ENCODE peak calls at places on chromosomes 5 and 9, in five cellular contexts. S is adrenal gland, V is suprapubic skin, R is stomach, J is body of pancreas. X is an unnamed sample. For H3K36me3, the result is how much of the 10 kb centered on the place peaks cover.

GRCh38 chr9:107711528-107711927 is 222.0 kb upstream of the KLF4 start:
- DNase-seq in S (peak), R (no peak), J (no peak), V (peak), X (no peak)

GRCh38 chr5:72633649-72634048 is 126.4 kb upstream of the ZNF366 start:
- DNase-seq in R (no peak), J (no peak), S (no peak), V (no peak), X (no peak)

GRCh38 chr5:73338201-73339126 is 110.1 kb downstream of the FOXD1 start:
- DNase-seq in J (no peak), V (no peak), S (peak), R (no peak), X (peak)

GRCh38 chr5:444226-444625 is 1.2 kb downstream of the EXOC3 start:
- DNase-seq in R (no peak), J (peak), V (no peak), S (no peak), X (no peak)

GRCh38 chr5:45454114-45454513 is 242.1 kb downstream of the HCN1 start:
- DNase-seq in J (no peak), V (no peak), S (peak), R (no peak), X (no peak)

GRCh38 chr9:120438111-120438510 is 141.9 kb downstream of the CDK5RAP2 start:
- DNase-seq in J (no peak), S (no peak), V (no peak), R (no peak), X (no peak)

GRCh38 chr5:157744055-157745011 is 821 bp downstream of the LSM11 start:
- DNase-seq in R (no peak), S (no peak), J (peak), V (peak), X (no peak)

GRCh38 chr5:34524123-34524522 is 132.0 kb upstream of the RAI14 start:
- DNase-seq in S (peak), J (no peak), V (no peak), R (no peak), X (no peak)

GRCh38 chr5:134758504-134759341 is at the start of gene DDX46:
- DNase-seq in J (peak), S (peak), V (peak), R (peak), X (peak)

GRCh38 chr5:431001-431710 is 11.8 kb upstream of the EXOC3 start:
- DNase-seq in R (peak), S (peak), V (no peak), J (no peak), X (no peak)

GRCh38 chr5:112253478-112254250 is 165.4 kb downstream of the EPB41L4A start:
- DNase-seq in V (no peak), R (no peak), J (no peak), S (peak), X (no peak)

GRCh38 chr5:154202379-154203260 is 12.1 kb downstream of the GALNT10 start:
- DNase-seq in J (no peak), R (peak), V (no peak), S (no peak), X (no peak)

GRCh38 chr5:150411245-150411979 is 1.3 kb downstream of the CD74 start:
- DNase-seq in J (peak), S (peak), V (peak), R (peak), X (peak)

GRCh38 chr9:98967680-98968079 is 24.0 kb downstream of the COL15A1 start:
- DNase-seq in S (no peak), V (no peak), R (no peak), J (no peak), X (no peak)

GRCh38 chr5:137291436-137291835 is 207.7 kb downstream of the SPOCK1 start:
- DNase-seq in V (no peak), R (no peak), S (no peak), J (no peak), X (no peak)

GRCh38 chr9:126334626-126335621 is 8.3 kb downstream of the MVB12B start:
- DNase-seq in J (no peak), V (no peak), S (no peak), R (no peak), X (no peak)

GRCh38 chr9:108535526-108535925 is 320.3 kb downstream of the ACTL7B start:
- DNase-seq in S (peak), J (no peak), V (no peak), R (no peak), X (peak)

GRCh38 chr5:138722518-138722917 is 30.7 kb upstream of the CTNNA1 start:
- DNase-seq in R (peak), S (no peak), J (no peak), V (no peak), X (no peak)

GRCh38 chr9:21017092-21017491 is 14.3 kb downstream of the HACD4 start:
- DNase-seq in J (no peak), V (no peak), S (no peak), R (no peak), X (no peak)

GRCh38 chr9:117747571-117747970 is 43.4 kb downstream of the TLR4 start:
- DNase-seq in R (no peak), S (no peak), V (no peak), J (no peak), X (no peak)

GRCh38 chr5:168342151-168342825 is 50.8 kb downstream of the WWC1 start:
- DNase-seq in V (no peak), S (no peak), R (no peak), J (no peak), X (no peak)

GRCh38 chr9:14103115-14103514 is 210.8 kb downstream of the NFIB start:
- DNase-seq in V (no peak), S (no peak), J (no peak), R (no peak), X (no peak)

GRCh38 chr5:64210866-64211265 is 45.2 kb downstream of the RNF180 start:
- DNase-seq in R (no peak), J (no peak), V (no peak), S (peak), X (no peak)

GRCh38 chr9:35000535-35001284 is 11.2 kb downstream of the DNAJB5 start:
- DNase-seq in J (no peak), R (no peak), V (no peak), S (no peak), X (no peak)

GRCh38 chr5:81768960-81769452 is 18.1 kb upstream of the SSBP2 start:
- DNase-seq in S (no peak), V (no peak), R (no peak), J (no peak), X (no peak)

GRCh38 chr5:123273984-123274383 is 149.2 kb downstream of the CEP120 start:
- DNase-seq in V (no peak), J (no peak), R (no peak), S (no peak), X (no peak)

GRCh38 chr5:37121465-37121864 is 127.7 kb downstream of the CPLANE1 start:
- DNase-seq in S (no peak), V (no peak), R (no peak), J (no peak), X (no peak)

GRCh38 chr9:112644449-112644965 is 73.4 kb downstream of the INIP start:
- DNase-seq in S (no peak), R (no peak), J (no peak), V (no peak), X (no peak)

GRCh38 chr9:124371183-124371582 is 44.1 kb downstream of the PSMB7 start:
- DNase-seq in R (no peak), J (no peak), S (no peak), V (no peak), X (no peak)

GRCh38 chr5:16135003-16135402 is 44.6 kb downstream of the MARCHF11 start:
- DNase-seq in S (no peak), V (no peak), R (no peak), J (no peak), X (no peak)

GRCh38 chr5:142110046-142110531 is 1.5 kb downstream of the NDFIP1 start:
- DNase-seq in V (no peak), R (no peak), S (peak), J (peak), X (peak)

GRCh38 chr9:105318729-105319513 is 74.5 kb downstream of the SLC44A1 start:
- DNase-seq in S (no peak), J (no peak), R (no peak), V (no peak), X (no peak)

GRCh38 chr5:25415970-25416369 is 771.2 kb upstream of the CDH10 start:
- DNase-seq in S (no peak), V (no peak), J (no peak), R (no peak), X (no peak)

GRCh38 chr5:1113805-1114586 is 2.1 kb upstream of the SLC12A7 start:
- DNase-seq in S (no peak), J (no peak), R (no peak), V (no peak), X (no peak)

GRCh38 chr9:105908069-105908468 is 213.7 kb downstream of the TMEM38B start:
- DNase-seq in V (no peak), S (no peak), J (no peak), R (no peak), X (no peak)

GRCh38 chr9:17018001-17018491 is 116.8 kb upstream of the CNTLN start:
- DNase-seq in R (no peak), S (no peak), V (peak), J (no peak), X (peak)

GRCh38 chr9:107486674-107487520 is 2.7 kb downstream of the KLF4 start:
- DNase-seq in V (peak), J (no peak), S (peak), R (peak), X (no peak)

DNA sequence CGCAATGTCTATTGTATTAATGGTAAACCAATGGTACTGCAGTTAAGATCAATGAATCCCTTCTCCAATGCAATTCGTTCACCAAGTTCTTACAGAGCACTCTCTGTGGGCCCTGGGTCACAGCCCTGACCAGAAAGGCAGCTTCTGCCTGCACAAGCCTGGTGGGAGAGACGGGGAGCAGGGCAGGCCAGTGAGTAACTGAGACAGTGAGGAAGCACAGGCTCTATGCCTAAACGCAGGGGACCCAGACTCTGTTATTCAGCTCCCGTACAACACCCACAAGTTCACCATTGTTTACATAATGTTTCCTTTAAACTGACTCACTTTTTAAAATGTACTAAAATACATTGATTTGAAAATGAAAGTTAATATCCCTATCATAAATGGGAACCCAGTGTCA is 40.5 kb upstream of the CTSL start:
- DNase-seq in V (no peak), R (no peak), J (no peak), S (peak), X (no peak)
- H3K36me3 ChIP-seq in V (under half), R (under half), J (under half), S (under half), X (under half)

DNA sequence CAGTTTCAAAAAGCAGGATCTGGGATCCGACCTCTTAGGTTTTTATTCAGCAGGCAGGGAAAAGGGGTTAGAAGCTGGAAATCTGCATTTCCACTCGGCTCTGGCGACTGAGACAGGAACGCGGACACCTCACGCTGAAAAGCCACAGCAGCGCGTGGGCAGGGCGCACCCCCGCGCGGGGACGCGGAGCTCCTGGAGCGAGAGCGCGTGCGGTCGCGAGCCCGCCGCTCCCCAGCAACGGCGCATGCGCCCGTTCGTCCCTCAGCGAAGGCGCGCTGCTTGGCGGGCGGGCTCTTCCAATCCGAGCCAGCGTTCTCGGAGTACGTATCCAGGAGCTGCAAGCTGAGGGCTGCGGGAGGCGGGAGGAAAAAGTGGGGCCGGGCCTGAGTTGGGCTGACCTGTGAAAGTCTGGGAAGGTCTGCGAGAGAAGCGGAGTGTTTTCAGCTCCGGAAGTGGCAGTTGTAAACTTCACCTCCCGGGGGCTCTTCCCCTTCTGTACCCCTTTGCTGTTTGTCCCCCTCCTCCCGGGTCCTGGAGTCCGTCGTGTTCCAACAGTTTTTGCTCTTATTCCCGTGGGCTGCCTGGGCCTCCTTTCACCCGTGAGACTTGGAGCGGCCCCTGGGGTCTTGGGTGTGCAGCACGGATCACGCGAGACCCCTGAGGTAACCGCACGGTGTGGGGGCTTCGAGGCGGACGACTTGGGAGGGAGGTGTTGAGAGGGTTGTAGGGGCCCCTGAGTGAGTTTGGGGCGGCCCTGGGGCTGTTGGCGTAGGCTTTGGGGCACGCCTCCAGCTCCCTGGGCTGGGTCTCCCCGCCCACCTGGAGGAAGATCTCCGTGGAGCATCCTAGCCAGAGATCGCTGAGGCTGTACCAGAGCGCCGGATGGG is at the start of gene CCDC171:
- DNase-seq in J (peak), S (peak), V (peak), R (peak), X (peak)
- TF ChIP-seq POLR2A in J (peak), S (peak), V (peak), R (peak), X (peak)

GRCh38 chr9:133514475-133515239 is 10.1 kb downstream of the MYMK start:
- DNase-seq in S (no peak), V (no peak), J (no peak), R (no peak), X (peak)
- TF ChIP-seq CTCF in S (no peak), V (no peak), J (no peak), R (no peak), X (no peak)

GRCh38 chr5:92939428-92939827 is 641.6 kb downstream of the NR2F1-AS1 start:
- DNase-seq in V (no peak), J (no peak), S (no peak), R (no peak), X (no peak)

GRCh38 chr5:92944903-92945629 is 636.0 kb downstream of the NR2F1-AS1 start:
- DNase-seq in V (no peak), J (no peak), R (no peak), S (no peak), X (no peak)

GRCh38 chr5:92942762-92943161 is 638.3 kb downstream of the NR2F1-AS1 start:
- DNase-seq in V (no peak), S (no peak), J (no peak), R (no peak), X (no peak)

GRCh38 chr5:92944337-92944736 is 636.7 kb downstream of the NR2F1-AS1 start:
- DNase-seq in V (no peak), S (no peak), R (no peak), J (no peak), X (no peak)

DNA sequence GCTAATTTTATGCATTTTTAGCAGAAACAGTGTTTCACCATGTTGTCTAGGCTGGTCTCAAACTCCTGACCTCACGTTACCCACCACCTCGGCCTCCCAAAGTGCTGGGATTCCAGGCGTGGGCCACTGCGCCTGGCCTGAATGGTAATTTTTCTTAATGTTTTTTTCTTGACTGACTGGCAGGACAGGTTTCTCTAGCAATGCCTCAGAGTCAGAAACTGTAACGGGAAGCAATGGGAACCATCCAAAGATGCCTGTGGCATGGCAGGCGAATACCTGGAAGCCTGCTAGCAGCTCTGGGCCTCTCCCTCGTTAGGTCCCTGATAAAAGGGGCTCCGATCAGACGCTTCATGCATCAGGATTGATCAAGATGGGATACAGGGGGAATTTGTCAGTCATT is 639.2 kb downstream of the NR2F1-AS1 start:
- DNase-seq in J (no peak), R (no peak), S (no peak), V (no peak), X (no peak)
- H3K36me3 ChIP-seq in J (under half), R (under half), S (under half), V (under half), X (under half)

GRCh38 chr5:14011089-14012004 is 66.9 kb upstream of the DNAH5 start:
- DNase-seq in J (peak), S (peak), R (peak), V (peak), X (peak)
- TF ChIP-seq POLR2A in J (peak), S (peak), R (no peak), V (peak), X (peak)